ENCODE peak calls at places on chromosomes 13 and 19, in nine cellular contexts. E is mesothelial cell of epicardium, U is lower lobe of right lung, I is AG04450, M is osteocyte, W is pancreas, J is body of pancreas, P is MM.1S, T is GM13977. K is an unnamed sample.

GRCh38 chr13:109743706-109744453 is 42.5 kb downstream of the IRS2 start:
- DNase-seq in U (no peak), E (no peak), J (peak), W (no peak), P (peak), M (peak), I (peak), T (no peak), K (peak)

GRCh38 chr13:100506154-100506553 is 82.4 kb downstream of the GGACT start:
- DNase-seq in W (no peak), T (peak), J (no peak), M (no peak), I (no peak), P (peak), U (no peak), E (no peak), K (no peak)

GRCh38 chr19:50252111-50252886 is 48.9 kb downstream of the MYH14 start:
- DNase-seq in J (peak), I (no peak), M (no peak), U (no peak), P (no peak), W (no peak), T (no peak), E (no peak), K (no peak)

GRCh38 chr19:58335630-58336029 is 8.8 kb downstream of the ZSCAN22 start:
- DNase-seq in M (no peak), I (no peak), J (no peak), P (no peak), U (no peak), E (no peak), W (no peak), T (no peak), K (no peak)

GRCh38 chr19:54481326-54481930 is 8.3 kb upstream of the CDC42EP5 start:
- DNase-seq in U (no peak), E (no peak), M (no peak), T (peak), P (peak), J (no peak), I (no peak), W (no peak), K (peak)

GRCh38 chr19:5839312-5840017 is at the start of gene FUT6:
- DNase-seq in I (no peak), P (no peak), M (no peak), E (no peak), W (no peak), U (no peak), T (no peak), J (no peak), K (no peak)

GRCh38 chr19:5990289-5990797 is 12.4 kb upstream of the RANBP3 start:
- DNase-seq in T (no peak), E (no peak), P (peak), J (no peak), M (no peak), U (no peak), W (no peak), I (no peak), K (no peak)

GRCh38 chr19:18733196-18733647 is 49.7 kb downstream of the CRTC1 start:
- DNase-seq in I (peak), U (no peak), M (no peak), T (no peak), J (peak), W (peak), E (no peak), P (no peak), K (peak)

GRCh38 chr13:98452851-98453250 is 124.1 kb downstream of the STK24 start:
- DNase-seq in M (no peak), T (no peak), J (no peak), U (no peak), I (no peak), P (no peak), W (peak), E (no peak), K (no peak)

GRCh38 chr13:30971575-30971974 is 39.1 kb downstream of the TEX26 start:
- DNase-seq in M (no peak), E (no peak), W (no peak), U (no peak), P (no peak), T (no peak), I (no peak), J (no peak), K (peak)

GRCh38 chr19:351976-352625 is 7.5 kb upstream of the MIER2 start:
- DNase-seq in T (no peak), E (no peak), J (no peak), U (no peak), M (peak), W (peak), P (no peak), I (no peak), K (no peak)

GRCh38 chr13:108609353-108609752 is 20.1 kb upstream of the MYO16 start:
- DNase-seq in P (peak), E (no peak), W (no peak), M (no peak), T (no peak), U (no peak), I (peak), J (no peak), K (peak)

GRCh38 chr19:41821003-41821735 is 23.3 kb downstream of the LYPD4 start:
- DNase-seq in W (no peak), T (peak), E (no peak), I (no peak), J (peak), M (no peak), P (peak), U (peak), K (peak)

GRCh38 chr19:46700704-46701103 is 16.2 kb downstream of the PRKD2 start:
- DNase-seq in E (no peak), J (no peak), I (no peak), U (no peak), P (no peak), M (no peak), T (no peak), W (no peak), K (no peak)

DNA sequence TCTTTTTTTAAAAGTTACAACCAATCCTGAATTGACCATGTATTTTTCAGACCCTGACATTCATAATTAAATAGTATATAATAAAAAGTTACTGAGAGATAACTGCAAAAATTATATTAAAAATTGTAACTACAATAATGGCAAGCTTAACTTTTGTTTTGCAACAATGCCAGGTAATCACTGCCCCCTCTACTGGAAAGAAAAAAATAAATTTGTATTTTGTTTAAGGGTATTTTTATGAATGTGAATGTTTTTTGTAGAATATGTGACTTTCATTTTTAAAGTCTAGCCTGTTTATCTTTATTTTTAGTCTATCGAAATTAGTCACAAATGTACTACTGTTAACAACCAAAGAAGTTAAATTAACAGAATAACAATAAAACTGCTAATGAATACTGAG is 21.7 kb downstream of the MRPS31 start:
- DNase-seq in P (no peak), W (no peak), T (no peak), U (no peak), M (no peak), I (no peak), E (no peak), J (no peak), K (peak)
- TF ChIP-seq CTCF in P (no peak), W (no peak), T (no peak), U (no peak), M (peak), I (peak), E (peak), J (no peak), K (peak)

DNA sequence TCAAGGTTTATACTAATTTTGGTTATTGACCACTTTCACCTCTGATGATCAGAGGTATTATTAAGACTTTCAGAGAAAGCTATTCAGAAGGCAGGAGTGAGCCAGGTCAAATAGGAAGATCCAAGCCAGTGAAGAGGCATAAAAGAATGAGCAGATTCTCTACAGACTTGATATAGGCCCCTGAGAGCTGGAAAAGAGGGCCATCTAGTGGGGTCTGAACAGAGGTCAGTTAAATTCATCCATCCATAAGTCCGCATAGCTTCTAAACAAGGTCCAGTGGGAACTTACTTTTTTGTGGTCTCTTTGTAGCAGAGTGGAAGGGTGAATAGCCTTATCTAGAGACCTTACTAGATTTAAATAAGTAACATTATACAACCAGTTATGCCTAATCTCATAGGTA is 126.6 kb upstream of the UFM1 start:
- DNase-seq in P (no peak), U (no peak), M (no peak), J (no peak), I (no peak), E (no peak), T (no peak), W (no peak), K (peak)
- TF ChIP-seq CTCF in P (no peak), U (no peak), M (peak), J (no peak), I (peak), E (no peak), T (no peak), W (no peak), K (peak)

GRCh38 chr13:76886005-76886291 is 257 bp downstream of the KCTD12 start:
- DNase-seq in U (no peak), E (no peak), P (no peak), T (no peak), W (no peak), M (no peak), I (no peak), J (no peak), K (no peak)

GRCh38 chr13:76882431-76882830 is 3.8 kb downstream of the KCTD12 start:
- DNase-seq in T (no peak), J (peak), P (peak), E (no peak), M (no peak), I (no peak), W (no peak), U (peak), K (peak)

GRCh38 chr13:76885203-76886004 is 801 bp downstream of the KCTD12 start:
- DNase-seq in T (peak), M (no peak), P (peak), U (peak), I (no peak), E (peak), W (peak), J (peak), K (peak)

GRCh38 chr13:76884571-76885202 is 1.5 kb downstream of the KCTD12 start:
- DNase-seq in I (no peak), E (no peak), U (no peak), W (no peak), M (no peak), J (peak), T (no peak), P (no peak), K (peak)

DNA sequence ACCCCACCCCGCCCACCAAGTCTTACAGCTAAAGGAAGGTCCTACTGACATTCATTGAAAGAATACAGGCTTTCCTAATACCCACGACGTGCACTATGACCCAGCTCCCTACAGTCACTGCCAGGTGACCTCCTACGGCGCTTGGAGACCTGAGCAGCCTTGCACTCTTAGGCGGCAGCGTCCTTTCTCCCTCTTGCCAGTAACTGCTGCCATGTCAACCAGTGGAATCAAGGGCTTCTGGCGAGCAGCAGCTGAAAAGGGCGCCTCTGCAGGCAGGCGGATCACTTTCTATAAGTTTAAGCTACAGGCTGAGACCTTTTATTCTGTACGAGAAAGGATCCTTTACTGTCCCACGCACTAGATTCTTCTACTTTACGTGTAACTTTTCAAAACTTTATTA is 2.0 kb downstream of the KCTD12 start:
- DNase-seq in E (no peak), P (peak), J (peak), T (no peak), U (peak), M (no peak), W (peak), I (no peak), K (peak)
- TF ChIP-seq CTCF in E (no peak), P (peak), J (no peak), T (no peak), U (peak), M (no peak), W (no peak), I (peak), K (peak)

GRCh38 chr13:50123862-50124535 is 108.8 kb downstream of the KCNRG start:
- DNase-seq in I (peak), J (peak), T (peak), E (peak), P (peak), U (peak), W (no peak), M (no peak), K (peak)
- TF ChIP-seq CTCF in I (peak), J (no peak), T (no peak), E (no peak), P (no peak), U (peak), W (no peak), M (peak), K (peak)